ENCODE peak calls at places on chromosome 15, in six cellular contexts. One of them, this sample, is unnamed.

GRCh38 chr15:29570931-29571727 is 251.1 kb downstream of the TJP1 start:
- DNase-seq in cardiac muscle cell: peak; percentile 84
- DNase-seq in heart left ventricle: no peak
- DNase-seq in PC-3: peak; percentile 10
- DNase-seq in PC-9: no peak
- DNase-seq in HL-60: no peak
- DNase-seq in this sample: peak; percentile 75

GRCh38 chr15:88661041-88661765 is 22.4 kb downstream of the ISG20 start:
- DNase-seq in PC-9: no peak
- DNase-seq in cardiac muscle cell: no peak
- DNase-seq in heart left ventricle: no peak
- DNase-seq in PC-3: no peak
- DNase-seq in HL-60: no peak
- DNase-seq in this sample: no peak

GRCh38 chr15:48282186-48282585 is 49.0 kb upstream of the DUT start:
- DNase-seq in PC-3: no peak
- DNase-seq in heart left ventricle: peak; percentile 19
- DNase-seq in PC-9: no peak
- DNase-seq in cardiac muscle cell: no peak
- DNase-seq in HL-60: no peak
- DNase-seq in this sample: no peak

GRCh38 chr15:94259121-94259776 is 27.9 kb downstream of the MCTP2 start:
- DNase-seq in HL-60: no peak
- DNase-seq in heart left ventricle: no peak
- DNase-seq in cardiac muscle cell: no peak
- DNase-seq in PC-3: no peak
- DNase-seq in PC-9: no peak
- DNase-seq in this sample: no peak

GRCh38 chr15:36784098-36784670 is 204.8 kb downstream of the CDIN1 start:
- DNase-seq in PC-9: no peak
- DNase-seq in heart left ventricle: no peak
- DNase-seq in cardiac muscle cell: no peak
- DNase-seq in HL-60: no peak
- DNase-seq in PC-3: no peak
- DNase-seq in this sample: no peak

GRCh38 chr15:53506370-53506769 is 253.1 kb downstream of the WDR72 start:
- DNase-seq in heart left ventricle: no peak
- DNase-seq in PC-3: no peak
- DNase-seq in cardiac muscle cell: no peak
- DNase-seq in PC-9: no peak
- DNase-seq in HL-60: no peak
- DNase-seq in this sample: no peak

GRCh38 chr15:25060472-25060803 is 105.7 kb downstream of the SNRPN start:
- DNase-seq in cardiac muscle cell: no peak
- DNase-seq in PC-3: no peak
- DNase-seq in heart left ventricle: no peak
- DNase-seq in HL-60: no peak
- DNase-seq in PC-9: no peak
- DNase-seq in this sample: no peak

GRCh38 chr15:90875549-90875981 is 7.2 kb downstream of the FURIN start:
- DNase-seq in cardiac muscle cell: no peak
- DNase-seq in PC-3: no peak
- DNase-seq in HL-60: no peak
- DNase-seq in heart left ventricle: no peak
- DNase-seq in PC-9: no peak
- DNase-seq in this sample: no peak

GRCh38 chr15:85404156-85404921 is 23.9 kb downstream of the AKAP13 start:
- DNase-seq in HL-60: no peak
- DNase-seq in heart left ventricle: no peak
- DNase-seq in PC-3: no peak
- DNase-seq in cardiac muscle cell: peak; percentile 50
- DNase-seq in PC-9: no peak
- DNase-seq in this sample: no peak

GRCh38 chr15:62118446-62118964 is 46.6 kb downstream of the C2CD4B start:
- DNase-seq in heart left ventricle: no peak
- DNase-seq in PC-9: no peak
- DNase-seq in cardiac muscle cell: peak; percentile 9
- DNase-seq in HL-60: no peak
- DNase-seq in PC-3: no peak
- DNase-seq in this sample: no peak

GRCh38 chr15:64017082-64017588 is 29.1 kb downstream of the DAPK2 start:
- DNase-seq in PC-9: peak; percentile 90
- DNase-seq in HL-60: no peak
- DNase-seq in cardiac muscle cell: no peak
- DNase-seq in PC-3: peak; percentile 91
- DNase-seq in heart left ventricle: no peak
- DNase-seq in this sample: no peak

GRCh38 chr15:94306700-94307650 is 75.6 kb downstream of the MCTP2 start:
- DNase-seq in PC-3: no peak
- DNase-seq in PC-9: no peak
- DNase-seq in HL-60: peak; percentile 55
- DNase-seq in heart left ventricle: no peak
- DNase-seq in cardiac muscle cell: no peak
- DNase-seq in this sample: no peak

GRCh38 chr15:57356636-57357035 is 19.7 kb upstream of the CGNL1 start:
- DNase-seq in HL-60: no peak
- DNase-seq in PC-9: no peak
- DNase-seq in PC-3: peak; percentile 41
- DNase-seq in heart left ventricle: no peak
- DNase-seq in cardiac muscle cell: peak; percentile 62
- DNase-seq in this sample: no peak

GRCh38 chr15:20352241-20353200 is 189.1 kb downstream of the GOLGA6L6 start:
- DNase-seq in PC-9: peak; percentile 26
- DNase-seq in cardiac muscle cell: no peak
- DNase-seq in HL-60: no peak
- DNase-seq in PC-3: no peak
- DNase-seq in heart left ventricle: no peak
- DNase-seq in this sample: no peak

GRCh38 chr15:50114381-50114780 is 4.7 kb downstream of the ATP8B4 start:
- DNase-seq in PC-3: no peak
- DNase-seq in PC-9: no peak
- DNase-seq in heart left ventricle: peak; percentile 42
- DNase-seq in cardiac muscle cell: no peak
- DNase-seq in HL-60: peak; percentile 91
- DNase-seq in this sample: no peak

GRCh38 chr15:63203451-63204090 is 14.2 kb downstream of the RAB8B start:
- DNase-seq in PC-3: peak; percentile 18
- DNase-seq in cardiac muscle cell: no peak
- DNase-seq in HL-60: peak; percentile 79
- DNase-seq in PC-9: no peak
- DNase-seq in heart left ventricle: no peak
- DNase-seq in this sample: no peak

GRCh38 chr15:94346272-94346671 is 114.9 kb downstream of the MCTP2 start:
- DNase-seq in heart left ventricle: no peak
- DNase-seq in PC-3: peak; percentile 21
- DNase-seq in HL-60: no peak
- DNase-seq in PC-9: no peak
- DNase-seq in cardiac muscle cell: no peak
- DNase-seq in this sample: no peak

GRCh38 chr15:98292442-98293240 is 332.1 kb downstream of the ARRDC4 start:
- DNase-seq in cardiac muscle cell: peak; percentile 70
- DNase-seq in HL-60: peak; percentile 35
- DNase-seq in PC-9: no peak
- DNase-seq in heart left ventricle: peak; percentile 31
- DNase-seq in PC-3: peak; percentile 38
- DNase-seq in this sample: peak; percentile 83

GRCh38 chr15:62618432-62618831 is 424.1 kb upstream of the TPM1 start:
- DNase-seq in HL-60: no peak
- DNase-seq in PC-3: peak; percentile 81
- DNase-seq in PC-9: peak; percentile 60
- DNase-seq in cardiac muscle cell: no peak
- DNase-seq in heart left ventricle: no peak
- DNase-seq in this sample: no peak

GRCh38 chr15:90914240-90915080 is 11.4 kb downstream of the MAN2A2 start:
- DNase-seq in PC-3: no peak
- DNase-seq in HL-60: peak; percentile 89
- DNase-seq in heart left ventricle: no peak
- DNase-seq in PC-9: no peak
- DNase-seq in cardiac muscle cell: no peak
- DNase-seq in this sample: no peak

GRCh38 chr15:59539799-59540198 is 71.8 kb upstream of the GCNT3 start:
- DNase-seq in PC-9: no peak
- DNase-seq in PC-3: peak; percentile 49
- DNase-seq in heart left ventricle: no peak
- DNase-seq in HL-60: peak; percentile 21
- DNase-seq in cardiac muscle cell: no peak
- DNase-seq in this sample: no peak

GRCh38 chr15:70636540-70637165 is 126.7 kb downstream of the UACA start:
- DNase-seq in PC-9: no peak
- DNase-seq in HL-60: peak; percentile 92
- DNase-seq in heart left ventricle: no peak
- DNase-seq in cardiac muscle cell: peak; percentile 14
- DNase-seq in PC-3: peak; percentile 52
- DNase-seq in this sample: no peak

GRCh38 chr15:45371546-45371945 is 6.8 kb downstream of the GATM start:
- DNase-seq in cardiac muscle cell: no peak
- DNase-seq in heart left ventricle: no peak
- DNase-seq in HL-60: no peak
- DNase-seq in PC-3: no peak
- DNase-seq in PC-9: no peak
- DNase-seq in this sample: no peak

GRCh38 chr15:57472861-57473260 is 96.6 kb downstream of the CGNL1 start:
- DNase-seq in heart left ventricle: no peak
- DNase-seq in PC-9: no peak
- DNase-seq in HL-60: no peak
- DNase-seq in cardiac muscle cell: no peak
- DNase-seq in PC-3: no peak
- DNase-seq in this sample: no peak

GRCh38 chr15:75346796-75347221 is at the start of gene NEIL1:
- DNase-seq in heart left ventricle: no peak
- DNase-seq in PC-9: no peak
- DNase-seq in HL-60: no peak
- DNase-seq in PC-3: peak; percentile 37
- DNase-seq in cardiac muscle cell: no peak
- DNase-seq in this sample: no peak

GRCh38 chr15:81190922-81191507 is 5.7 kb upstream of the IL16 start:
- DNase-seq in PC-3: no peak
- DNase-seq in heart left ventricle: no peak
- DNase-seq in HL-60: no peak
- DNase-seq in PC-9: no peak
- DNase-seq in cardiac muscle cell: no peak
- DNase-seq in this sample: no peak

GRCh38 chr15:101480613-101481380 is 8.7 kb downstream of the PCSK6 start:
- DNase-seq in PC-9: no peak
- DNase-seq in HL-60: no peak
- DNase-seq in cardiac muscle cell: no peak
- DNase-seq in PC-3: no peak
- DNase-seq in heart left ventricle: no peak
- DNase-seq in this sample: no peak

GRCh38 chr15:63752075-63752684 is 81.6 kb downstream of the HERC1 start:
- DNase-seq in PC-3: peak; percentile 68
- DNase-seq in cardiac muscle cell: peak; percentile 57
- DNase-seq in heart left ventricle: peak; percentile 36
- DNase-seq in HL-60: peak; percentile 61
- DNase-seq in PC-9: no peak
- DNase-seq in this sample: no peak

GRCh38 chr15:29699791-29700190 is 122.5 kb downstream of the TJP1 start:
- DNase-seq in cardiac muscle cell: no peak
- DNase-seq in PC-9: no peak
- DNase-seq in HL-60: no peak
- DNase-seq in PC-3: no peak
- DNase-seq in heart left ventricle: no peak
- DNase-seq in this sample: no peak

GRCh38 chr15:73325191-73325980 is 43.4 kb downstream of the HCN4 start:
- DNase-seq in PC-9: no peak
- DNase-seq in HL-60: no peak
- DNase-seq in cardiac muscle cell: no peak
- DNase-seq in PC-3: no peak
- DNase-seq in heart left ventricle: no peak
- DNase-seq in this sample: no peak

GRCh38 chr15:79218588-79219200 is 63.8 kb upstream of the ANKRD34C start:
- DNase-seq in cardiac muscle cell: peak; percentile 18
- DNase-seq in PC-9: no peak
- DNase-seq in heart left ventricle: peak; percentile 32
- DNase-seq in PC-3: peak; percentile 57
- DNase-seq in HL-60: no peak
- DNase-seq in this sample: no peak

GRCh38 chr15:75565062-75565970 is 13.8 kb downstream of the PTPN9 start:
- DNase-seq in HL-60: no peak
- DNase-seq in cardiac muscle cell: no peak
- DNase-seq in PC-3: no peak
- DNase-seq in PC-9: no peak
- DNase-seq in heart left ventricle: no peak
- DNase-seq in this sample: no peak

GRCh38 chr15:69035205-69035917 is 20.9 kb downstream of the NOX5 start:
- DNase-seq in cardiac muscle cell: peak; percentile 60
- DNase-seq in PC-9: no peak
- DNase-seq in HL-60: peak; percentile 40
- DNase-seq in heart left ventricle: no peak
- DNase-seq in PC-3: peak; percentile 92
- DNase-seq in this sample: peak; percentile 50
- TF ChIP-seq CTCF in cardiac muscle cell: peak; percentile 37
- TF ChIP-seq CTCF in PC-9: no peak
- TF ChIP-seq CTCF in HL-60: peak; percentile 63
- TF ChIP-seq CTCF in heart left ventricle: no peak
- TF ChIP-seq CTCF in PC-3: no peak
- TF ChIP-seq CTCF in this sample: peak; percentile 42

DNA sequence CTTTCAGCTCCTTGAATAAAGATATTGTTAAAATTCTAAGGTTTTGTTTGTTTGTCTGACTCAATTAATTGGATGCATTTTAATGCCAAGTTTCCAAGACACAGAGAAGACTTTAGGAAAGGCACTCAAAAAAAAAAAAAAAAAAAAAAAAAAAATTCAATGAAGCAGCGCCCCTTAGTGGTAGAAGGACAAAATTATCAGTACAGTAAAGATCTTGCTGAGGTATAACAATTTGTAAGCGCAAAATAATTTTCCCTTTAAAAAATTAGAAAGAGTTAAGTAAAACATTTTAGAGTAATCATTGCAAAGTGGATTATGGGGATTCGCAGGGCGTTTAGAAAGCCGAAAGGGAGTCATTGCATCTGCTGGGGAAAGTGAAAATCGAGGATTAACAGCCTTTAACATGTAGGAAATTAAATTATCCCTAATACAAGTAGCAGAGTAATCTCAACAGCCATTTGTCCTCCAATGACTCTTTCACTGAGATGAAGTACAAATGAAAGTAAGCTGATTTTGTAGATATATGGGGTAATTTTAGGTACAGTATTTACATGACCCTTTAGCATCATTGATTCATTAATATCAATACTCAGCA is 5.8 kb upstream of the DIS3L start:
- DNase-seq in heart left ventricle: no peak
- DNase-seq in HL-60: no peak
- DNase-seq in PC-9: peak; percentile 42
- DNase-seq in PC-3: peak; percentile 55
- DNase-seq in cardiac muscle cell: peak; percentile 26
- DNase-seq in this sample: no peak
- TF ChIP-seq CTCF in heart left ventricle: peak; percentile 67
- TF ChIP-seq CTCF in HL-60: no peak
- TF ChIP-seq CTCF in PC-9: peak; percentile 75
- TF ChIP-seq CTCF in PC-3: peak; percentile 60
- TF ChIP-seq CTCF in cardiac muscle cell: peak; percentile 47
- TF ChIP-seq CTCF in this sample: peak; percentile 67

GRCh38 chr15:43483306-43484128 is 9.4 kb downstream of the TP53BP1 start:
- DNase-seq in PC-3: peak; percentile 41
- DNase-seq in heart left ventricle: no peak
- DNase-seq in HL-60: no peak
- DNase-seq in PC-9: no peak
- DNase-seq in cardiac muscle cell: no peak
- DNase-seq in this sample: no peak
- TF ChIP-seq CTCF in PC-3: peak; percentile 64
- TF ChIP-seq CTCF in heart left ventricle: peak; percentile 32
- TF ChIP-seq CTCF in HL-60: peak; percentile 10
- TF ChIP-seq CTCF in PC-9: peak; percentile 48
- TF ChIP-seq CTCF in cardiac muscle cell: peak; percentile 48
- TF ChIP-seq CTCF in this sample: no peak

GRCh38 chr15:100254694-100255093 is 87.1 kb downstream of the ADAMTS17 start:
- DNase-seq in PC-9: no peak
- DNase-seq in PC-3: no peak
- DNase-seq in heart left ventricle: no peak
- DNase-seq in HL-60: no peak
- DNase-seq in cardiac muscle cell: no peak
- DNase-seq in this sample: no peak
- TF ChIP-seq CTCF in PC-9: no peak
- TF ChIP-seq CTCF in PC-3: no peak
- TF ChIP-seq CTCF in heart left ventricle: no peak
- TF ChIP-seq CTCF in HL-60: no peak
- TF ChIP-seq CTCF in cardiac muscle cell: no peak
- TF ChIP-seq CTCF in this sample: no peak

This sample was measured in nephron progenitor cell.